ENCODE peak calls at places on chromosomes 4 and X, in eight cellular contexts. K, G, Z, P, Y, Q, C and E are unnamed samples.

GRCh38 chr4:100421356-100421978 is 96.4 kb downstream of the EMCN start:
- DNase-seq in K (peak; percentile 29), G (peak; percentile 3), Z (no peak), P (no peak), Y (no peak), Q (no peak), C (no peak), E (no peak)

GRCh38 chr4:136810626-136811025 is 721.7 kb downstream of the PCDH18 start:
- DNase-seq in K (no peak), G (no peak), Z (no peak), P (no peak), Y (no peak), Q (no peak), C (no peak), E (no peak)

GRCh38 chr4:168656055-168656660 is 159.3 kb downstream of the PALLD start:
- DNase-seq in K (no peak), G (no peak), Z (no peak), P (no peak), Y (peak; percentile 56), Q (no peak), C (no peak), E (no peak)

GRCh38 chrX:148380614-148381561 is 119.5 kb upstream of the AFF2 start:
- DNase-seq in K (peak; percentile 19), G (no peak), Z (no peak), P (no peak), Y (no peak), Q (no peak), C (peak; percentile 11), E (no peak)

GRCh38 chr4:180059216-180059881 is 2183.9 kb upstream of the TENM3 start:
- DNase-seq in K (peak; percentile 56), G (peak; percentile 0), Z (peak; percentile 45), P (peak; percentile 13), Y (no peak), Q (no peak), C (peak; percentile 10), E (no peak)

GRCh38 chr4:1403177-1403583 is 3.1 kb downstream of the NKX1-1 start:
- DNase-seq in K (peak; percentile 3), G (no peak), Z (no peak), P (no peak), Y (no peak), Q (no peak), C (no peak), E (no peak)

GRCh38 chr4:150583287-150584197 is 1.6 kb downstream of the MAB21L2 start:
- DNase-seq in K (peak; percentile 23), G (no peak), Z (peak; percentile 50), P (peak; percentile 13), Y (no peak), Q (no peak), C (peak; percentile 29), E (no peak)

GRCh38 chrX:8914636-8915035 is 113.5 kb upstream of the FAM9A start:
- DNase-seq in K (no peak), G (no peak), Z (no peak), P (no peak), Y (no peak), Q (no peak), C (no peak), E (no peak)

GRCh38 chr4:78689224-78689623 is 86.9 kb upstream of the BMP2K start:
- DNase-seq in K (no peak), G (no peak), Z (no peak), P (no peak), Y (no peak), Q (no peak), C (no peak), E (no peak)

GRCh38 chr4:141107927-141108326 is 25.3 kb downstream of the RNF150 start:
- DNase-seq in K (no peak), G (no peak), Z (no peak), P (no peak), Y (no peak), Q (no peak), C (no peak), E (no peak)

GRCh38 chrX:78333521-78333920 is 6.1 kb upstream of the CYSLTR1 start:
- DNase-seq in K (no peak), G (no peak), Z (no peak), P (no peak), Y (no peak), Q (no peak), C (no peak), E (no peak)

GRCh38 chr4:132642196-132642817 is 506.8 kb upstream of the PCDH10 start:
- DNase-seq in K (peak; percentile 67), G (peak; percentile 12), Z (no peak), P (no peak), Y (peak; percentile 16), Q (no peak), C (no peak), E (peak; percentile 22)

GRCh38 chrX:68252664-68253063 is 180.6 kb downstream of the OPHN1 start:
- DNase-seq in K (no peak), G (no peak), Z (no peak), P (no peak), Y (no peak), Q (no peak), C (no peak), E (no peak)

GRCh38 chr4:99029018-99029735 is 33.7 kb downstream of the METAP1 start:
- DNase-seq in K (no peak), G (no peak), Z (no peak), P (no peak), Y (no peak), Q (no peak), C (no peak), E (no peak)

GRCh38 chr4:12379191-12379590 is 950.5 kb upstream of the HS3ST1 start:
- DNase-seq in K (no peak), G (no peak), Z (no peak), P (no peak), Y (no peak), Q (no peak), C (no peak), E (no peak)
- TF ChIP-seq CTCF in K (no peak), G (no peak), Z (no peak), P (no peak), Y (no peak), Q (no peak), C (no peak), E (no peak)

GRCh38 chr4:119697887-119698393 is 69.3 kb upstream of the PDE5A start:
- DNase-seq in K (no peak), G (no peak), Z (no peak), P (no peak), Y (no peak), Q (no peak), C (no peak), E (no peak)
- H3K27ac ChIP-seq in K (no peak overlapping the region), G (no peak overlapping the region), Z (no peak overlapping the region), P (no peak overlapping the region), Y (no peak overlapping the region), Q (no peak overlapping the region), C (no peak overlapping the region), E (no peak overlapping the region)

GRCh38 chr4:3009422-3009821 is 46.1 kb downstream of the GRK4 start:
- DNase-seq in K (peak; percentile 40), G (peak; percentile 11), Z (no peak), P (no peak), Y (no peak), Q (no peak), C (no peak), E (no peak)
- TF ChIP-seq CTCF in K (peak; percentile 21), G (no peak), Z (no peak), P (no peak), Y (no peak), Q (no peak), C (peak; percentile 9), E (no peak)

GRCh38 chrX:46168254-46168653 is 377.0 kb downstream of the ZNF674 start:
- DNase-seq in K (no peak), G (no peak), Z (no peak), P (no peak), Y (no peak), Q (no peak), C (no peak), E (no peak)

GRCh38 chrX:46169808-46170207 is 375.4 kb downstream of the ZNF674 start:
- DNase-seq in K (no peak), G (no peak), Z (no peak), P (no peak), Y (no peak), Q (no peak), C (no peak), E (no peak)

GRCh38 chrX:46165866-46166265 is 379.4 kb downstream of the ZNF674 start:
- DNase-seq in K (no peak), G (no peak), Z (no peak), P (no peak), Y (no peak), Q (no peak), C (no peak), E (no peak)

GRCh38 chrX:46165411-46165810 is 379.8 kb downstream of the ZNF674 start:
- DNase-seq in K (no peak), G (no peak), Z (no peak), P (no peak), Y (no peak), Q (no peak), C (no peak), E (no peak)
- H3K27ac ChIP-seq in K (no peak overlapping the region), G (no peak overlapping the region), Z (no peak overlapping the region), P (no peak overlapping the region), Y (no peak overlapping the region), Q (no peak overlapping the region), C (no peak overlapping the region), E (no peak overlapping the region)

DNA sequence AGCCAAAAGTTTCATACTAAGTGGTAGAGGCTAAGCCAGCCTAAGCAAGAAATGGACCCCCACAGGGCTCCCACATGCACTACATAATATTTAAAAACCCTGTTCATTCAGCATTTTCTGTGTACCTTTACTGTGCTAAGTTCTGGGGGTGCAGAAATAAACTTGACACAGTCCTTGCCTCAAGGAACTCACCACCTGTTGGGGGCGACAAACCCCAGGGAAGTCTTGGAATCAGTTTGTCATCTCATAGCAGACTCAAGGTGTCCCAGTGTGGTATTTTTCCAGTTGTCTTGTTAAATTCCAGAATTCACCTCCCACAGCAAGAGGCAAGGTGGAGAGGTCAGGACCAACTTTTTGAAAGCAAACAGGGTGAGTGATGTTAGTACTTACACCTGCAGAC is 43.1 kb downstream of the ATG4A start:
- DNase-seq in K (no peak), G (no peak), Z (no peak), P (no peak), Y (no peak), Q (no peak), C (no peak), E (no peak)
- TF ChIP-seq CTCF in K (no peak), G (no peak), Z (no peak), P (no peak), Y (no peak), Q (no peak), C (no peak), E (no peak)

GRCh38 chr4:152673489-152673888 is 6.3 kb downstream of the TMEM154 start:
- DNase-seq in K (no peak), G (no peak), Z (no peak), P (no peak), Y (no peak), Q (no peak), C (no peak), E (no peak)
- H3K27ac ChIP-seq in K (no peak overlapping the region), G (no peak overlapping the region), Z (no peak overlapping the region), P (no peak overlapping the region), Y (no peak overlapping the region), Q (no peak overlapping the region), C (no peak overlapping the region), E (no peak overlapping the region)

DNA sequence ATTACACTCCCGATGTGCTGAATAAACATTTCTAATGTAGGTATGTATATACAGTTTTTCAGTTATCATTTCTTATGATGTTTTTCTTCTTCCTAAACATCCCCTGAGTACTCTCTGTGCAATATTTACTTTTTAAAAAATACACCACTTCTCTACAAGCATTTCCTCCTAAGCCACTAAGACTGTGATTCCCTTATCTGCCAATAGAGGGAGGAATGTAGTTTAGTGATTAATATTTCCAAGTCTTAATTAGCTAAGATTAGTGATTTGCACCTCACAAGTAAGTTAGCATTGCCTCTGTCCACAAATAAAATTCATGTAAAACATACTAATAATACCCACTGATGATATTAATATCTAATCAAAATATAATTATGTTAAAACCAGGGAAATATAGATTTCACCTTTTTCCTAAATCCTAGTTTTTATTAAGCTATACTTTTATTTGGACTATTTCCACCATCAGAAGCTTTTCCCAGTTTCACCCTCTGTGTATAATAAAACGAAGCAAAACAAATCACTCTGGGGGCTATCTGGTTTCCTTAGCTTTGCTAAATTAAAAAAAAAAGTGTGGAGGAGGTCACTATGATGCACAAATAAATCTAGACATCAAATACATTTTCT is 909.1 kb downstream of the FAT4 start:
- DNase-seq in K (peak; percentile 14), G (no peak), Z (no peak), P (no peak), Y (no peak), Q (no peak), C (no peak), E (no peak)
- TF ChIP-seq CTCF in K (peak; percentile 49), G (peak; percentile 10), Z (peak; percentile 58), P (no peak), Y (peak; percentile 80), Q (no peak), C (peak; percentile 42), E (peak; percentile 31)